ENCODE peak calls at places on chromosome 22, in ten cellular contexts. D, I, P, G, N, B, T, F, V and M are unnamed samples.

GRCh38 chr22:46368871-46369715 is 33.6 kb downstream of the TRMU start:
- DNase-seq in D (no peak), I (no peak), P (no peak), G (peak), N (no peak), B (no peak), T (no peak), F (no peak), V (no peak), M (no peak)

GRCh38 chr22:30306629-30307016 is 17.3 kb upstream of the CASTOR1 start:
- DNase-seq in D (no peak), I (no peak), P (no peak), G (no peak), N (no peak), B (no peak), T (no peak), F (no peak), V (no peak), M (no peak)

GRCh38 chr22:39463931-39464390 is 7.1 kb downstream of the MGAT3 start:
- DNase-seq in D (no peak), I (peak), P (no peak), G (no peak), N (no peak), B (no peak), T (peak), F (no peak), V (peak), M (no peak)

GRCh38 chr22:31253949-31254348 is 38.3 kb downstream of the PIK3IP1 start:
- DNase-seq in D (no peak), I (no peak), P (peak), G (peak), N (no peak), B (no peak), T (peak), F (no peak), V (peak), M (no peak)

GRCh38 chr22:47325249-47325648 is 562.8 kb downstream of the TBC1D22A start:
- DNase-seq in D (no peak), I (no peak), P (no peak), G (no peak), N (no peak), B (no peak), T (no peak), F (no peak), V (no peak), M (no peak)

GRCh38 chr22:46370584-46371373 is 35.3 kb downstream of the TRMU start:
- DNase-seq in D (no peak), I (no peak), P (peak), G (peak), N (no peak), B (no peak), T (no peak), F (no peak), V (no peak), M (no peak)

GRCh38 chr22:36470162-36470993 is 11.1 kb downstream of the TXN2 start:
- DNase-seq in D (peak), I (peak), P (peak), G (peak), N (peak), B (peak), T (peak), F (peak), V (peak), M (peak)

GRCh38 chr22:48796295-48797015 is 1031.2 kb downstream of the BRD1 start:
- DNase-seq in D (no peak), I (no peak), P (no peak), G (peak), N (no peak), B (no peak), T (no peak), F (no peak), V (no peak), M (no peak)

GRCh38 chr22:37802310-37803194 is 5.2 kb upstream of the GCAT start:
- DNase-seq in D (no peak), I (peak), P (peak), G (peak), N (no peak), B (peak), T (peak), F (peak), V (peak), M (peak)

GRCh38 chr22:40156001-40156516 is 21.7 kb upstream of the TNRC6B start:
- DNase-seq in D (no peak), I (no peak), P (peak), G (peak), N (no peak), B (no peak), T (peak), F (peak), V (peak), M (peak)

GRCh38 chr22:29872145-29872893 is 10.7 kb upstream of the MTMR3 start:
- DNase-seq in D (no peak), I (no peak), P (no peak), G (peak), N (no peak), B (peak), T (peak), F (no peak), V (no peak), M (no peak)

GRCh38 chr22:47127441-47127871 is 365.0 kb downstream of the TBC1D22A start:
- DNase-seq in D (no peak), I (peak), P (no peak), G (no peak), N (no peak), B (no peak), T (no peak), F (no peak), V (no peak), M (no peak)

GRCh38 chr22:43127166-43127908 is 15.9 kb downstream of the MCAT start:
- DNase-seq in D (no peak), I (no peak), P (peak), G (peak), N (no peak), B (no peak), T (no peak), F (no peak), V (peak), M (no peak)

GRCh38 chr22:40603088-40603605 is 33.4 kb downstream of the MRTFA start:
- DNase-seq in D (peak), I (no peak), P (no peak), G (no peak), N (no peak), B (no peak), T (no peak), F (no peak), V (peak), M (no peak)

GRCh38 chr22:25159028-25159427 is 40.6 kb upstream of the CRYBB3 start:
- DNase-seq in D (no peak), I (no peak), P (no peak), G (no peak), N (no peak), B (no peak), T (peak), F (no peak), V (no peak), M (no peak)

GRCh38 chr22:26462971-26463661 is 20.5 kb downstream of the HPS4 start:
- DNase-seq in D (no peak), I (peak), P (no peak), G (no peak), N (no peak), B (peak), T (no peak), F (no peak), V (peak), M (no peak)

GRCh38 chr22:43210631-43211515 is 23.9 kb upstream of the TTLL12 start:
- DNase-seq in D (no peak), I (peak), P (no peak), G (no peak), N (no peak), B (no peak), T (no peak), F (no peak), V (no peak), M (no peak)

GRCh38 chr22:45830531-45831245 is 146.3 kb downstream of the WNT7B start:
- DNase-seq in D (no peak), I (no peak), P (no peak), G (no peak), N (no peak), B (no peak), T (no peak), F (no peak), V (peak), M (no peak)

GRCh38 chr22:33379836-33380235 is 321.7 kb upstream of the SYN3 start:
- DNase-seq in D (no peak), I (no peak), P (no peak), G (no peak), N (no peak), B (no peak), T (no peak), F (no peak), V (no peak), M (no peak)

GRCh38 chr22:35299217-35299716 is 427 bp upstream of the TOM1 start:
- DNase-seq in D (no peak), I (no peak), P (no peak), G (no peak), N (peak), B (no peak), T (no peak), F (peak), V (peak), M (peak)

GRCh38 chr22:45742866-45743450 is 71.3 kb downstream of the ATXN10 start:
- DNase-seq in D (no peak), I (no peak), P (peak), G (no peak), N (no peak), B (no peak), T (peak), F (no peak), V (peak), M (no peak)

GRCh38 chr22:19779685-19780268 is 19.2 kb downstream of the TBX1 start:
- DNase-seq in D (no peak), I (peak), P (no peak), G (no peak), N (no peak), B (no peak), T (no peak), F (no peak), V (no peak), M (no peak)

GRCh38 chr22:37498289-37498909 is 12.2 kb upstream of the MFNG start:
- DNase-seq in D (no peak), I (no peak), P (peak), G (peak), N (peak), B (peak), T (no peak), F (peak), V (no peak), M (no peak)

GRCh38 chr22:47627561-47628253 is 865.3 kb downstream of the TBC1D22A start:
- DNase-seq in D (no peak), I (no peak), P (no peak), G (no peak), N (no peak), B (no peak), T (no peak), F (no peak), V (no peak), M (no peak)

GRCh38 chr22:42878561-42879305 is 21.7 kb upstream of the ARFGAP3 start:
- DNase-seq in D (no peak), I (no peak), P (no peak), G (no peak), N (no peak), B (no peak), T (no peak), F (no peak), V (no peak), M (no peak)

GRCh38 chr22:40326905-40327735 is 19.2 kb upstream of the ADSL start:
- DNase-seq in D (peak), I (no peak), P (no peak), G (peak), N (no peak), B (no peak), T (no peak), F (no peak), V (no peak), M (no peak)

GRCh38 chr22:23777776-23778575 is 5.3 kb downstream of the MMP11 start:
- DNase-seq in D (no peak), I (peak), P (no peak), G (no peak), N (no peak), B (no peak), T (no peak), F (no peak), V (no peak), M (no peak)

GRCh38 chr22:30312053-30312452 is 14.7 kb downstream of the TBC1D10A start:
- DNase-seq in D (no peak), I (no peak), P (no peak), G (no peak), N (no peak), B (no peak), T (no peak), F (no peak), V (peak), M (peak)

GRCh38 chr22:19931514-19931913 is 10.1 kb upstream of the COMT start:
- DNase-seq in D (no peak), I (no peak), P (no peak), G (no peak), N (no peak), B (no peak), T (no peak), F (no peak), V (no peak), M (no peak)

GRCh38 chr22:39999144-39999757 is 4.5 kb downstream of the FAM83F start:
- DNase-seq in D (no peak), I (peak), P (peak), G (no peak), N (no peak), B (peak), T (no peak), F (no peak), V (peak), M (no peak)

GRCh38 chr22:23178512-23179254 is 1.6 kb upstream of the BCR start:
- DNase-seq in D (no peak), I (peak), P (peak), G (peak), N (peak), B (peak), T (peak), F (peak), V (peak), M (peak)

GRCh38 chr22:20268350-20269012 is 363 bp upstream of the RTN4R start:
- DNase-seq in D (no peak), I (no peak), P (peak), G (peak), N (no peak), B (peak), T (peak), F (no peak), V (peak), M (peak)

GRCh38 chr22:17775781-17776470 is 1.7 kb upstream of the BID start:
- DNase-seq in D (no peak), I (no peak), P (no peak), G (no peak), N (no peak), B (no peak), T (no peak), F (no peak), V (no peak), M (no peak)

GRCh38 chr22:28116261-28116673 is 197.2 kb upstream of the PITPNB start:
- DNase-seq in D (peak), I (no peak), P (no peak), G (no peak), N (no peak), B (no peak), T (peak), F (no peak), V (peak), M (peak)

GRCh38 chr22:45946805-45947600 is 30.0 kb downstream of the WNT7B start:
- DNase-seq in D (no peak), I (no peak), P (no peak), G (no peak), N (no peak), B (no peak), T (no peak), F (no peak), V (no peak), M (no peak)

GRCh38 chr22:36744413-36744765 is 31.5 kb downstream of the IFT27 start:
- DNase-seq in D (no peak), I (no peak), P (no peak), G (no peak), N (no peak), B (no peak), T (no peak), F (no peak), V (no peak), M (no peak)

GRCh38 chr22:47337161-47337621 is 574.7 kb downstream of the TBC1D22A start:
- DNase-seq in D (peak), I (no peak), P (peak), G (no peak), N (no peak), B (no peak), T (no peak), F (no peak), V (peak), M (peak)

GRCh38 chr22:46089426-46090041 is 60.8 kb upstream of the PPARA start:
- DNase-seq in D (no peak), I (peak), P (no peak), G (no peak), N (no peak), B (no peak), T (peak), F (no peak), V (no peak), M (no peak)

GRCh38 chr22:45639747-45640102 is 31.9 kb upstream of the ATXN10 start:
- DNase-seq in D (no peak), I (no peak), P (no peak), G (no peak), N (no peak), B (no peak), T (no peak), F (no peak), V (no peak), M (no peak)